ENCODE peak calls at places on chromosomes 3 and 15, in seven cellular contexts. T is GM23338, V is upper lobe of right lung, L is adrenal gland, X is tibial artery, M is right cardiac atrium, J is lower lobe of right lung. P is an unnamed sample.

GRCh38 chr3:129047553-129047839 is 13.1 kb upstream of the GP9 start:
- DNase-seq in T (no peak), V (no peak), L (no peak), X (no peak), M (no peak), J (no peak), P (no peak)

GRCh38 chr15:35777016-35777415 is 231.1 kb upstream of the DPH6 start:
- DNase-seq in T (no peak), V (no peak), L (no peak), X (no peak), M (no peak), J (no peak), P (no peak)

GRCh38 chr3:3333571-3333970 is 154.1 kb upstream of the CRBN start:
- DNase-seq in T (no peak), V (no peak), L (no peak), X (no peak), M (no peak), J (no peak), P (no peak)

GRCh38 chr3:12948371-12948770 is 107.0 kb upstream of the RPL32 start:
- DNase-seq in T (no peak), V (no peak), L (no peak), X (no peak), M (no peak), J (no peak), P (no peak)

GRCh38 chr3:30426319-30426993 is 179.9 kb upstream of the TGFBR2 start:
- DNase-seq in T (peak; percentile 10), V (no peak), L (peak; percentile 43), X (peak; percentile 75), M (peak; percentile 66), J (no peak), P (peak; percentile 60)

GRCh38 chr3:187629711-187630110 is 40.5 kb downstream of the SST start:
- DNase-seq in T (no peak), V (no peak), L (no peak), X (no peak), M (no peak), J (no peak), P (no peak)

GRCh38 chr3:38662544-38662943 is 13.1 kb upstream of the SCN5A start:
- DNase-seq in T (peak; percentile 91), V (no peak), L (no peak), X (no peak), M (no peak), J (no peak), P (no peak)

GRCh38 chr3:151347432-151347831 is 18.1 kb upstream of the P2RY13 start:
- DNase-seq in T (peak; percentile 13), V (no peak), L (peak; percentile 20), X (peak; percentile 45), M (no peak), J (peak; percentile 59), P (no peak)

GRCh38 chr3:134432236-134432635 is 53.5 kb downstream of the ANAPC13 start:
- DNase-seq in T (no peak), V (no peak), L (no peak), X (no peak), M (no peak), J (no peak), P (no peak)

GRCh38 chr3:44076221-44076829 is 165.4 kb upstream of the TOPAZ1 start:
- DNase-seq in T (peak; percentile 28), V (no peak), L (no peak), X (no peak), M (no peak), J (no peak), P (no peak)

GRCh38 chr15:60679256-60679655 is 200.3 kb upstream of the ICE2 start:
- DNase-seq in T (no peak), V (no peak), L (no peak), X (no peak), M (no peak), J (no peak), P (no peak)

GRCh38 chr15:77599899-77600298 is 32.8 kb downstream of the LINGO1 start:
- DNase-seq in T (peak; percentile 75), V (no peak), L (no peak), X (no peak), M (peak; percentile 85), J (no peak), P (no peak)

GRCh38 chr3:184523825-184524615 is 37.6 kb upstream of the EPHB3 start:
- DNase-seq in T (peak; percentile 74), V (no peak), L (no peak), X (no peak), M (peak; percentile 27), J (no peak), P (peak; percentile 26)

GRCh38 chr15:55700876-55701275 is 42.1 kb downstream of the PRTG start:
- DNase-seq in T (no peak), V (no peak), L (no peak), X (no peak), M (no peak), J (no peak), P (no peak)

GRCh38 chr3:46369675-46370132 is 1.0 kb upstream of the CCR5 start:
- DNase-seq in T (no peak), V (no peak), L (no peak), X (no peak), M (no peak), J (no peak), P (no peak)

GRCh38 chr3:138459619-138460535 is 25.5 kb downstream of the ESYT3 start:
- DNase-seq in T (no peak), V (peak; percentile 53), L (no peak), X (no peak), M (no peak), J (peak; percentile 36), P (no peak)

GRCh38 chr3:87390821-87391220 is 114.4 kb upstream of the POU1F1 start:
- DNase-seq in T (no peak), V (no peak), L (no peak), X (no peak), M (no peak), J (no peak), P (no peak)

GRCh38 chr3:51974963-51975856 is at the start of gene ABHD14A:
- DNase-seq in T (peak; percentile 75), V (peak; percentile 90), L (peak; percentile 68), X (peak; percentile 56), M (peak; percentile 79), J (peak; percentile 83), P (peak; percentile 83)

GRCh38 chr15:72216079-72216478 is 14.9 kb downstream of the PKM start:
- DNase-seq in T (no peak), V (no peak), L (no peak), X (no peak), M (no peak), J (no peak), P (no peak)
- H3K4me1 ChIP-seq in T (peaks cover 3% of the 10 kb centered on the region), V (peaks cover 4% of the 10 kb centered on the region), L (peaks cover 14% of the 10 kb centered on the region), X (no peaks in the 10 kb centered on the region), M (peaks cover 10% of the 10 kb centered on the region), J (no peaks in the 10 kb centered on the region), P (no peaks in the 10 kb centered on the region)

GRCh38 chr3:57158316-57158715 is 6.8 kb downstream of the IL17RD start:
- DNase-seq in T (no peak), V (no peak), L (no peak), X (no peak), M (no peak), J (no peak), P (no peak)

GRCh38 chr3:57160731-57161086 is 4.4 kb downstream of the IL17RD start:
- DNase-seq in T (no peak), V (no peak), L (no peak), X (no peak), M (no peak), J (no peak), P (no peak)

GRCh38 chr3:57160046-57160730 is 5.0 kb downstream of the IL17RD start:
- DNase-seq in T (peak; percentile 74), V (no peak), L (peak; percentile 21), X (no peak), M (peak; percentile 51), J (no peak), P (peak; percentile 86)

GRCh38 chr3:57157666-57158065 is 7.5 kb downstream of the IL17RD start:
- DNase-seq in T (no peak), V (no peak), L (no peak), X (no peak), M (no peak), J (no peak), P (no peak)

DNA sequence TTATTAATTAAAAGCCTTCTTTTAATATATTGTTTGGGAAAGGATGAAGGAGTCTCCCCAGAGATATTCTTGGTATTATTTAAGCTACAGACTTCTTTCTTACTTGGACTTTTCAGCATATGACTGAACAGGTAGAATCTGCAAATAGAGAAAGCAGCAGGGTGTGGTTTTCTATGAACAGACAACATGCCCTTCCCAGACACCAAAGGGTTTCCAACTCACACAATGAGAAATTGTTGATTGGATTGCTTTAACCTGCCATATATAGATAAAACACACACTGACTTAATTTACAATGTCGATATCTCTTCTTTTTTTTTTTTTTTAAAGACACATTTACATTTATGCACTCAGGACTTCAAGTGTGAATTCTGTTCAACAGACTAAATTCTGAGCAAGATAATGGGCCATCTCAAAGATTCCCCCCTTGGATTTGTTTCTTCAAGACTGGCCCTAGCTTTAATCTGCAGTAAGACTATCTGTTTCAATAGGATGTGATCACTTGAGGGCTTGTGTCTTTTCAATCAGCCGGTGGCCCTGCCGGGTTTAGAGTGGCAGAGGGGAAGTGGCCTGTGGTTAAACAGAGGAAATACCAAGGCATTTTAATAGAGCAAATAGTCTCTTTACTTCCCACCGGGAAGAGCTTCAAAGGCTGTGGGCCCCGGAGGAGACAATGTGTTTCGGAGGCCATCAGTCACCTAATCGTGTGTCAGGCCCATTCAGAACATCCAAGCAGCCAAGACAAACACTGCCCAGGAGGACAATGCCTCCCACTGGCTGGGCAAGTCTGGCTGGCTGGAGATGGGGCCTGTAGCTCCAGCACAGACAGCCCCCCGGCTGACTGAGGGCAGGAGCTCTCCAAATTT is 6.1 kb downstream of the IL17RD start:
- DNase-seq in T (peak; percentile 79), V (no peak), L (no peak), X (no peak), M (no peak), J (no peak), P (no peak)
- H3K4me1 ChIP-seq in T (peaks cover 90% of the 10 kb centered on the region), V (peaks cover 21% of the 10 kb centered on the region), L (peaks cover 2% of the 10 kb centered on the region), X (no peaks in the 10 kb centered on the region), M (peaks cover 6% of the 10 kb centered on the region), J (peaks cover 15% of the 10 kb centered on the region), P (peaks cover 30% of the 10 kb centered on the region)

GRCh38 chr15:65829150-65829764 is 37.2 kb upstream of the DENND4A start:
- DNase-seq in T (peak; percentile 62), V (no peak), L (no peak), X (no peak), M (no peak), J (no peak), P (no peak)
- H3K4me1 ChIP-seq in T (peaks cover 29% of the 10 kb centered on the region), V (peaks cover 47% of the 10 kb centered on the region), L (peaks cover 42% of the 10 kb centered on the region), X (no peaks in the 10 kb centered on the region), M (peaks cover 4% of the 10 kb centered on the region), J (peaks cover 69% of the 10 kb centered on the region), P (peaks cover 8% of the 10 kb centered on the region)

DNA sequence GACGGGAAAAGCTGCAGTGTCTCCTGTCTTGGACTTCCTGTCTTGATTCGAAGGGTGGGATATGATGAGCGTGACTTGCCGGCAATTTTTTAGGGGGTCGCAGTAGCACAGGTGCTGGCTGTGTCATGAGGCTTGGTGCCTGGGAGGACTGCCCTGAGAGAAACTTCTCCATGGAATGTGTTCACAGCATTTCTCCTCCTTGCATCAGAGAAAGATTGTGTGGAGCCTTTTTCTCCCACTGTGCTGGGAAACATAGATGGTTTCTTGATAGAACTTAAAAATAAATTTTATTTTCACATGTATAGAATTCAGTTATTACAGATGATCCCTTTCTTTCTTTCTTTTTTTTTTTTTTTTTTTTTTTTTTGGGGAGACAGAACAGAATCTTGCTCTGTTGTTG is 121.4 kb downstream of the KLHL25 start:
- DNase-seq in T (no peak), V (no peak), L (no peak), X (no peak), M (no peak), J (no peak), P (no peak)
- H3K4me1 ChIP-seq in T (no peaks in the 10 kb centered on the region), V (peaks cover 10% of the 10 kb centered on the region), L (peaks cover 33% of the 10 kb centered on the region), X (no peaks in the 10 kb centered on the region), M (peaks cover 9% of the 10 kb centered on the region), J (peaks cover 20% of the 10 kb centered on the region), P (peaks cover 13% of the 10 kb centered on the region)

GRCh38 chr15:63893866-63894661 is 60.3 kb upstream of the HERC1 start:
- DNase-seq in T (no peak), V (peak; percentile 46), L (no peak), X (no peak), M (no peak), J (peak; percentile 24), P (no peak)
- H3K4me1 ChIP-seq in T (no peaks in the 10 kb centered on the region), V (peaks cover 29% of the 10 kb centered on the region), L (peaks cover 12% of the 10 kb centered on the region), X (no peaks in the 10 kb centered on the region), M (peaks cover 13% of the 10 kb centered on the region), J (peaks cover 42% of the 10 kb centered on the region), P (no peaks in the 10 kb centered on the region)

P was measured in uterus.